ENCODE peak calls at places on chromosomes 13 and 19, in eight cellular contexts. H is PC-3, X is astrocyte, T is OCI-LY7, M is mammary epithelial cell, P is H1, Z is endothelial cell of umbilical vein, K is hepatocyte. G is an unnamed sample.

GRCh38 chr13:50724913-50725312 is 118.6 kb downstream of the DLEU7 start:
- DNase-seq in H (no peak), X (no peak), T (no peak), M (no peak), P (no peak), Z (no peak), K (no peak), G (no peak)

GRCh38 chr19:19636573-19636972 is 6.9 kb downstream of the GMIP start:
- DNase-seq in H (no peak), X (no peak), T (no peak), M (no peak), P (no peak), Z (no peak), K (no peak), G (no peak)

GRCh38 chr13:112985803-112986408 is 16.9 kb downstream of the MCF2L start:
- DNase-seq in H (no peak), X (no peak), T (no peak), M (no peak), P (no peak), Z (no peak), K (no peak), G (no peak)

GRCh38 chr13:74838096-74838495 is 643.9 kb downstream of the TBC1D4 start:
- DNase-seq in H (no peak), X (no peak), T (no peak), M (no peak), P (no peak), Z (no peak), K (no peak), G (no peak)

GRCh38 chr13:28401303-28402056 is 93.4 kb downstream of the FLT1 start:
- DNase-seq in H (peak), X (peak), T (no peak), M (peak), P (no peak), Z (peak), K (no peak), G (peak)

GRCh38 chr13:29892149-29892548 is 41.7 kb upstream of the UBL3 start:
- DNase-seq in H (no peak), X (no peak), T (no peak), M (no peak), P (no peak), Z (no peak), K (no peak), G (no peak)

GRCh38 chr13:110520431-110521295 is 40.9 kb downstream of the RAB20 start:
- DNase-seq in H (no peak), X (peak), T (no peak), M (no peak), P (no peak), Z (no peak), K (peak), G (peak)

GRCh38 chr19:39613597-39613996 is 11.3 kb downstream of the LGALS13 start:
- DNase-seq in H (no peak), X (no peak), T (no peak), M (no peak), P (no peak), Z (no peak), K (no peak), G (no peak)

GRCh38 chr19:44927746-44928145 is 13.3 kb downstream of the APOC1 start:
- DNase-seq in H (no peak), X (peak), T (no peak), M (no peak), P (no peak), Z (no peak), K (no peak), G (peak)

GRCh38 chr13:75423946-75424345 is 58.0 kb downstream of the TBC1D4 start:
- DNase-seq in H (no peak), X (no peak), T (no peak), M (no peak), P (no peak), Z (no peak), K (no peak), G (no peak)

GRCh38 chr19:8115805-8116396 is 33.5 kb downstream of the FBN3 start:
- DNase-seq in H (no peak), X (no peak), T (no peak), M (no peak), P (no peak), Z (no peak), K (no peak), G (no peak)

GRCh38 chr13:83024955-83025594 is 857.2 kb downstream of the SLITRK1 start:
- DNase-seq in H (no peak), X (no peak), T (no peak), M (no peak), P (no peak), Z (no peak), K (peak), G (no peak)

GRCh38 chr19:13022859-13023636 is 27.8 kb downstream of the NFIX start:
- DNase-seq in H (peak), X (peak), T (no peak), M (peak), P (no peak), Z (peak), K (peak), G (peak)

GRCh38 chr19:13023666-13024065 is 28.4 kb downstream of the NFIX start:
- DNase-seq in H (peak), X (no peak), T (no peak), M (no peak), P (no peak), Z (no peak), K (no peak), G (peak)

GRCh38 chr19:13020002-13020414 is 24.7 kb downstream of the NFIX start:
- DNase-seq in H (peak), X (peak), T (no peak), M (peak), P (peak), Z (peak), K (no peak), G (no peak)

GRCh38 chr19:13024126-13024957 is 29.1 kb downstream of the NFIX start:
- DNase-seq in H (peak), X (no peak), T (no peak), M (peak), P (no peak), Z (peak), K (no peak), G (no peak)

DNA sequence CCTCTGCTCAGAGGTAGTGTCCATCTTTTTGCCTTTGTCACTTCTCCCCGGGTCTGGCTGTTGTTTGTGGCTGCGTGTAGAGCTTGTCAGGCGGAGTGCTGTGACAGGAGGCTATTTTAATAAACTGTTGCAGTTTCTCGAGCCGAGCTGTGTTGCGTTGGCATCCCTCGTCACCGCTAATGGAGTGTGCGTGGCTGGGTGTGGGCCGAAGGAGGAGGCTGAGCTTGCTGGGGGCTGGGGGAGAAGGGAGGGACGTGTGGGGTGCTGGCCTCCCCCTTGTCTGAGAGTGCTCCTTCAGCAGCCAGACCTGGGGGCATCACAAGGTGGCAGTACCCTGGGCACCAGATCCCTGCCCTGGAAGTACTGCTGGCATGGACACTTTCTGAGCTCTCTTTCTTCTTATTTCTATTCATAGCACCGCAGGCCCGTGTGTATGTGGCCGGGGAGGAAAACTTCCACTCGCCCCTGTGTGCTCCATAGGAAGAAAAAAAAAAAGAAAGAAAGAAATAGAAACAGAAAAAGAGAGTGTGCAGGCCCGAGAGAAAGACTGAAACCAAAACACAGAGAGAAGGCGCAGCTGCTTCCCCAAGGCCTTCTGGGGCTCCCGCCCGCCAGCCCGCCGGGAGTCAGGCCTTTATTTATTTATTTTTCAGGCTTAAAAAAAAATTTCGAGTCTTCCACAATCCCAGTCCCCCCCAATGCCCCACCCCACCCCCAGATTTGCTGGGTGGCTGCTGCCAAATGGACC is 27.0 kb downstream of the NFIX start:
- DNase-seq in H (no peak), X (peak), T (no peak), M (peak), P (no peak), Z (no peak), K (no peak), G (peak)
- H3K27ac ChIP-seq in H (peak), X (peak), T (no peak), M (peak), P (no peak), Z (no peak), K (peak), G (peak)

GRCh38 chr19:17843428-17843827 is 4.4 kb downstream of the JAK3 start:
- DNase-seq in H (no peak), X (no peak), T (no peak), M (no peak), P (no peak), Z (no peak), K (no peak), G (no peak)
- H3K4me2 ChIP-seq in H (peak), X (no peak), T (no peak), M (no peak), P (no peak), Z (no peak), K (no peak), G (no peak)

GRCh38 chr13:33745370-33746324 is 72.3 kb upstream of the RFC3 start:
- DNase-seq in H (no peak), X (no peak), T (peak), M (no peak), P (no peak), Z (no peak), K (no peak), G (no peak)

GRCh38 chr13:33743438-33744368 is 74.2 kb upstream of the RFC3 start:
- DNase-seq in H (no peak), X (no peak), T (peak), M (no peak), P (no peak), Z (no peak), K (no peak), G (no peak)

GRCh38 chr13:33742321-33742720 is 75.6 kb upstream of the RFC3 start:
- DNase-seq in H (no peak), X (no peak), T (peak), M (no peak), P (no peak), Z (no peak), K (no peak), G (no peak)

GRCh38 chr13:33746867-33747266 is 71.1 kb upstream of the RFC3 start:
- DNase-seq in H (no peak), X (no peak), T (no peak), M (no peak), P (no peak), Z (no peak), K (no peak), G (no peak)

GRCh38 chr13:33744589-33745369 is 73.2 kb upstream of the RFC3 start:
- DNase-seq in H (peak), X (peak), T (peak), M (no peak), P (no peak), Z (no peak), K (no peak), G (no peak)
- H3K27ac ChIP-seq in H (no peak), X (no peak), T (peak), M (no peak), P (no peak), Z (no peak), K (no peak), G (no peak)

GRCh38 chr13:56351041-56351440 is 789.7 kb upstream of the PRR20A start:
- DNase-seq in H (peak), X (no peak), T (no peak), M (no peak), P (no peak), Z (no peak), K (no peak), G (no peak)

GRCh38 chr13:56352901-56353300 is 787.8 kb upstream of the PRR20A start:
- DNase-seq in H (no peak), X (no peak), T (no peak), M (no peak), P (no peak), Z (no peak), K (no peak), G (no peak)

GRCh38 chr13:56349866-56350265 is 790.9 kb upstream of the PRR20A start:
- DNase-seq in H (no peak), X (no peak), T (no peak), M (no peak), P (no peak), Z (no peak), K (no peak), G (no peak)

GRCh38 chr13:56352356-56352755 is 788.4 kb upstream of the PRR20A start:
- DNase-seq in H (peak), X (no peak), T (no peak), M (no peak), P (no peak), Z (no peak), K (no peak), G (no peak)

DNA sequence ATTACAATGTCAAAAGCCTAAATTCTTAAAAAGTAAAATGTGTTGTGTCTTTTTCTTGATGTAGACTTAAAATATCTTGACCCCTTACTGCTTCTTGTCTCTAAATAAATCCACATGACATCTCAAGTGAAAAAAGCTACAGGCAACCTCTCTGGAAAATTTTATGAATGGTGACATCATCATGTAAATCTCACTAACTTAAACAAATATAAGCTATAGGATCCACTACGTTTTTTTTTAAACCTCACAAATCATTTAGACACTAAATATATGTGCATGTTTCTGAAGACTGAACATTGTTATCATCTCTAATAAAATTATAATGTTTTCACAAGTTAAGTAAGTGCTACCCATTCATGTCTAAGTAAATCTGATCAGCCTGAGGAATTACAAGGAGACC is 793.7 kb upstream of the PRR20A start:
- DNase-seq in H (no peak), X (no peak), T (no peak), M (no peak), P (no peak), Z (no peak), K (no peak), G (no peak)
- H3K4me2 ChIP-seq in H (no peak), X (no peak), T (no peak), M (no peak), P (no peak), Z (no peak), K (no peak), G (no peak)

GRCh38 chr13:97429681-97430081 is 4.3 kb upstream of the RAP2A start:
- DNase-seq in H (no peak), X (peak), T (no peak), M (no peak), P (no peak), Z (no peak), K (no peak), G (peak)
- H3K27ac ChIP-seq in H (no peak), X (no peak), T (no peak), M (no peak), P (no peak), Z (no peak), K (no peak), G (peak)

GRCh38 chr13:43297967-43298366 is 274.6 kb downstream of the DNAJC15 start:
- DNase-seq in H (no peak), X (no peak), T (no peak), M (no peak), P (no peak), Z (no peak), K (no peak), G (no peak)
- H3K4me2 ChIP-seq in H (no peak), X (no peak), T (no peak), M (peak), P (no peak), Z (no peak), K (no peak), G (no peak)

GRCh38 chr19:1862424-1863307 is 713 bp downstream of the KLF16 start:
- DNase-seq in H (peak), X (no peak), T (peak), M (no peak), P (peak), Z (no peak), K (peak), G (no peak)

GRCh38 chr19:1861599-1862031 is 1.8 kb downstream of the KLF16 start:
- DNase-seq in H (no peak), X (no peak), T (no peak), M (no peak), P (no peak), Z (no peak), K (no peak), G (no peak)

GRCh38 chr19:1862068-1862423 is 1.3 kb downstream of the KLF16 start:
- DNase-seq in H (no peak), X (no peak), T (no peak), M (no peak), P (no peak), Z (no peak), K (no peak), G (no peak)

GRCh38 chr19:1860133-1860775 is 3.1 kb downstream of the KLF16 start:
- DNase-seq in H (no peak), X (peak), T (peak), M (no peak), P (peak), Z (no peak), K (peak), G (peak)

DNA sequence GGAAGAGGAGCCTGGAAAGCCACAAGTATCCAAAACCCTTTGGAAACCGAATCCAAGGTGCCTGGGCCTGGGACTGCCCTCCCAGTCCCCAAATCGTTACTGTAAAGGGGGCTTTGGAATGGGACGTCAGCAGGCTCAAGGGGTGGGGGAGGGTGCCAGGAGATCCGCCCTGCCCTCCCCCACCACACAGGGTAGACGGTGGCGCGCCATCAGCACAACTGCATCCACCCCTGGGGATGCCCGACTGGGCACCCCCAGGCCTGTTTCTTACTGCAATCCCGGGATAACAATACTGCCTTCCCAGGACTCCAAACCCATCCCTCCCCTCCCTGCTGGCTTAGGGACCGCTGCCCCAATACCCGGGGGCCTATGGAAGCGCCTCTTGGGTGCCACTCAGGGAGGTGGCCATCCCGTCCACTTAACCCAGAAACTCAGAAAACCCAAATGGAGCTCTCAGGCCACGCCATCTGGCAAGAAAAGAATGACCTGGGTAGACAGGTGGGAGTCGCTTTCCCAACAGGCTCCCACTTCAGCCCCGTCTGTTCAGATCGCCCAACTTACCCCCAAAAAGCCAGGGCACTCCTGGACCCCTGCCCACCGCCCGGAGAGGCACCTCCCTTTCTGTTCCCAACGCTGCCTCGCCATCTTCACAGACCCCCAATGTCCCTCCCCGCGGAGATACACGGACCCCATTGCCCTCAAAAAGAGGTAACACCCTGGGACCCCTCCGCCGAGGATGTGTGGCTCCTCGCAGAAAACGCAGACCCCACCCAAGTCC is 2.4 kb downstream of the KLF16 start:
- DNase-seq in H (no peak), X (no peak), T (no peak), M (no peak), P (no peak), Z (no peak), K (no peak), G (no peak)
- H3K27ac ChIP-seq in H (no peak), X (peak), T (no peak), M (peak), P (no peak), Z (no peak), K (no peak), G (peak)